ENCODE peak calls at places on chromosomes 11 and 22, in ten cellular contexts. A is breast epithelium; R is fibroblast of lung; Z is kidney; T is OCI-LY7; V is CD8-positive, alpha-beta T cell; W is mucosa of descending colon; N is IMR-90; S is right lobe of liver; P is mammary epithelial cell. U is an unnamed sample.

GRCh38 chr11:5369793-5370192 is 13.8 kb upstream of the OR51M1 start:
- DNase-seq in A (no peak), R (peak; percentile 71), Z (no peak), T (no peak), V (no peak), W (no peak), N (peak; percentile 90), S (no peak), P (no peak), U (no peak)

GRCh38 chr11:9396310-9396709 is 11.9 kb downstream of the IPO7 start:
- DNase-seq in A (no peak), R (no peak), Z (no peak), T (no peak), V (no peak), W (no peak), N (no peak), S (no peak), P (no peak), U (peak; percentile 3)

GRCh38 chr11:17498058-17498457 is 21.4 kb upstream of the ABCC8 start:
- DNase-seq in A (no peak), R (no peak), Z (peak; percentile 27), T (peak; percentile 31), V (no peak), W (no peak), N (no peak), S (no peak), P (no peak), U (no peak)

GRCh38 chr11:112481893-112482292 is 221.2 kb upstream of the PLET1 start:
- DNase-seq in A (no peak), R (no peak), Z (no peak), T (no peak), V (no peak), W (no peak), N (no peak), S (no peak), P (no peak), U (no peak)

GRCh38 chr22:39947488-39948216 is 12.5 kb upstream of the TMA7B start:
- DNase-seq in A (no peak), R (no peak), Z (no peak), T (no peak), V (no peak), W (no peak), N (no peak), S (no peak), P (no peak), U (no peak)

GRCh38 chr11:69217276-69218105 is 61.8 kb downstream of the SMIM38 start:
- DNase-seq in A (peak; percentile 59), R (peak; percentile 6), Z (no peak), T (no peak), V (no peak), W (no peak), N (no peak), S (peak; percentile 44), P (no peak), U (no peak)

GRCh38 chr11:129115652-129116585 is 76.2 kb downstream of the ARHGAP32 start:
- DNase-seq in A (no peak), R (peak; percentile 73), Z (no peak), T (no peak), V (no peak), W (no peak), N (peak; percentile 78), S (no peak), P (peak; percentile 51), U (peak; percentile 77)

GRCh38 chr11:106828976-106829375 is 189.3 kb downstream of the GUCY1A2 start:
- DNase-seq in A (no peak), R (no peak), Z (no peak), T (no peak), V (no peak), W (no peak), N (no peak), S (no peak), P (no peak), U (no peak)

GRCh38 chr11:61897387-61898246 is 6.3 kb upstream of the FADS3 start:
- DNase-seq in A (peak; percentile 80), R (peak; percentile 67), Z (peak; percentile 91), T (peak; percentile 83), V (peak; percentile 86), W (peak; percentile 76), N (peak; percentile 53), S (peak; percentile 73), P (peak; percentile 27), U (peak; percentile 79)

GRCh38 chr11:4577761-4578160 is 3.8 kb upstream of the OR52I2 start:
- DNase-seq in A (no peak), R (no peak), Z (no peak), T (no peak), V (no peak), W (no peak), N (no peak), S (no peak), P (no peak), U (no peak)

GRCh38 chr22:23020659-23021293 is 49.5 kb upstream of the GNAZ start:
- DNase-seq in A (no peak), R (no peak), Z (no peak), T (no peak), V (no peak), W (no peak), N (no peak), S (no peak), P (no peak), U (no peak)

GRCh38 chr11:134276396-134277175 is 407 bp downstream of the GLB1L3 start:
- DNase-seq in A (no peak), R (no peak), Z (no peak), T (no peak), V (no peak), W (no peak), N (no peak), S (no peak), P (no peak), U (no peak)

GRCh38 chr11:134277176-134278001 is 1.2 kb downstream of the GLB1L3 start:
- DNase-seq in A (no peak), R (no peak), Z (no peak), T (no peak), V (no peak), W (no peak), N (no peak), S (no peak), P (no peak), U (no peak)

GRCh38 chr11:134273317-134273712 is 2.9 kb upstream of the GLB1L3 start:
- DNase-seq in A (no peak), R (no peak), Z (no peak), T (no peak), V (no peak), W (no peak), N (no peak), S (no peak), P (no peak), U (no peak)

GRCh38 chr11:134275188-134275533 is 1.0 kb upstream of the GLB1L3 start:
- DNase-seq in A (no peak), R (no peak), Z (no peak), T (no peak), V (no peak), W (no peak), N (no peak), S (no peak), P (no peak), U (no peak)

GRCh38 chr11:134275534-134276395 is at the start of gene GLB1L3:
- DNase-seq in A (no peak), R (peak; percentile 22), Z (no peak), T (no peak), V (peak; percentile 78), W (no peak), N (no peak), S (no peak), P (peak; percentile 63), U (no peak)
- H3K4me3 ChIP-seq in A (peak within 1 kb of the TSS; percentile 64), R (peak within 1 kb of the TSS; percentile 36), Z (peak within 1 kb of the TSS; percentile 41), T (no peak within 1 kb of the TSS), V (peak within 1 kb of the TSS; percentile 64), W (no peak within 1 kb of the TSS), N (no peak within 1 kb of the TSS), S (peak within 1 kb of the TSS; percentile 18), P (peak within 1 kb of the TSS; percentile 66), U (no peak within 1 kb of the TSS)

DNA sequence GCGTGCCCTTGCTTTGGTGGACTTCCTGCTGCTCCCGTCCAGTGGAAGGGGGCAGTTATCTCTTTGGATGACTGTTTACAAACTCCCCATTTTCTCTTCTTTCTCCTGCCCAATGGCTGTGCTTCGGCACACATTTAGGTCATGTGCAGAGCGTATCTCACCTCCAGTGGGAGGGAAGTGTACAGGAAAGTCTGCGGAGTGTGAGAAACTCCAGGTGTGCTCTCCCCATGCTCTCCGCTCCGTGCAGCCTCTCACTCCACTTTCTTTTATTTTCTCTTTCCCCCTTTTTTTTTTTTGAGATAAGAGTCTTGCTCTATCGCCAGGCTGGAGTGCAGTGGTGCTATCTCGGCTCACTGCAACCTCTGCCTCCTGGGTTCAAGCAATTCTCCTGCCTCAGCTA is 11.9 kb upstream of the TEF start:
- DNase-seq in A (no peak), R (no peak), Z (no peak), T (no peak), V (no peak), W (no peak), N (no peak), S (no peak), P (no peak), U (no peak)
- H3K4me1 ChIP-seq in A (peaks cover 6% of the 10 kb centered on the region), R (peaks cover 13% of the 10 kb centered on the region), Z (peaks cover 40% of the 10 kb centered on the region), T (no peaks in the 10 kb centered on the region), V (peaks cover 8% of the 10 kb centered on the region), W (peaks cover 14% of the 10 kb centered on the region), N (peaks cover 11% of the 10 kb centered on the region), S (no peaks in the 10 kb centered on the region), P (peaks cover 20% of the 10 kb centered on the region), U (peaks cover 16% of the 10 kb centered on the region)

GRCh38 chr11:48169259-48169658 is 47.4 kb upstream of the OR4B1 start:
- DNase-seq in A (no peak), R (no peak), Z (no peak), T (no peak), V (no peak), W (no peak), N (no peak), S (no peak), P (no peak), U (no peak)
- TF ChIP-seq CTCF in A (no peak), R (no peak), Z (no peak), T (no peak), V (no peak), W (no peak), N (no peak), S (no peak), P (no peak), U (no peak)

GRCh38 chr11:64269380-64270234 is 14.9 kb downstream of the BAD start:
- DNase-seq in A (peak; percentile 95), R (peak; percentile 100), Z (peak; percentile 99), T (peak; percentile 100), V (peak; percentile 97), W (peak; percentile 98), N (peak; percentile 100), S (peak; percentile 99), P (peak; percentile 99), U (peak; percentile 99)

GRCh38 chr11:64267207-64267945 is 16.0 kb downstream of the PLCB3 start:
- DNase-seq in A (no peak), R (no peak), Z (no peak), T (no peak), V (no peak), W (no peak), N (no peak), S (no peak), P (no peak), U (peak; percentile 89)

GRCh38 chr11:64266339-64266738 is 15.0 kb downstream of the PLCB3 start:
- DNase-seq in A (no peak), R (no peak), Z (no peak), T (no peak), V (no peak), W (peak; percentile 55), N (no peak), S (no peak), P (no peak), U (no peak)

GRCh38 chr11:64268687-64269379 is 15.6 kb downstream of the BAD start:
- DNase-seq in A (no peak), R (peak; percentile 73), Z (peak; percentile 92), T (peak; percentile 70), V (no peak), W (peak; percentile 87), N (peak; percentile 48), S (peak; percentile 70), P (peak; percentile 62), U (peak; percentile 78)

GRCh38 chr11:64268028-64268686 is 16.3 kb downstream of the BAD start:
- DNase-seq in A (no peak), R (no peak), Z (no peak), T (no peak), V (no peak), W (no peak), N (no peak), S (no peak), P (no peak), U (no peak)
- H3K4me3 ChIP-seq in A (peak overlapping the region; percentile 97), R (peak overlapping the region; percentile 76), Z (peak overlapping the region; percentile 100), T (peak overlapping the region; percentile 86), V (peak overlapping the region; percentile 81), W (no peak overlapping the region), N (no peak overlapping the region), S (peak overlapping the region; percentile 81), P (no peak overlapping the region), U (peak overlapping the region; percentile 63)